ENCODE peak calls at places on chromosomes 11 and 22, in four cellular contexts. T, J, L and M are unnamed samples.
A peak's percentile ranks its signal among the peaks of the same experiment; 100 is the strongest.

GRCh38 chr11:3134218-3134621 is 30.9 kb downstream of the OSBPL5 start:
- DNase-seq in T (no peak), J (no peak), L (no peak), M (peak; percentile 65)

GRCh38 chr11:109772846-109773400 is 320.3 kb upstream of the ZC3H12C start:
- DNase-seq in T (no peak), J (no peak), L (no peak), M (no peak)

GRCh38 chr11:36500315-36500721 is 9.8 kb downstream of the TRAF6 start:
- DNase-seq in T (no peak), J (no peak), L (no peak), M (no peak)

GRCh38 chr11:78040691-78041379 is 17.8 kb upstream of the KCTD14 start:
- DNase-seq in T (no peak), J (peak; percentile 17), L (no peak), M (no peak)

GRCh38 chr11:3861698-3862097 is 6.2 kb downstream of the STIM1 start:
- DNase-seq in T (no peak), J (peak; percentile 54), L (no peak), M (no peak)

GRCh38 chr22:31952459-31952858 is 8.1 kb downstream of the YWHAH start:
- DNase-seq in T (no peak), J (no peak), L (no peak), M (no peak)

GRCh38 chr22:17057959-17058814 is 26.6 kb upstream of the IL17RA start:
- DNase-seq in T (peak; percentile 63), J (peak; percentile 47), L (peak; percentile 45), M (no peak)

GRCh38 chr11:134046681-134047449 is 22.0 kb upstream of the JAM3 start:
- DNase-seq in T (no peak), J (no peak), L (no peak), M (peak; percentile 59)

GRCh38 chr11:114291381-114291780 is 4.8 kb upstream of the NNMT start:
- DNase-seq in T (peak; percentile 45), J (no peak), L (no peak), M (no peak)

GRCh38 chr22:36326178-36327161 is 61.3 kb downstream of the MYH9 start:
- DNase-seq in T (no peak), J (no peak), L (no peak), M (no peak)

GRCh38 chr11:93051181-93051580 is 81.7 kb downstream of the MTNR1B start:
- DNase-seq in T (no peak), J (no peak), L (no peak), M (no peak)

GRCh38 chr11:73240190-73240781 is 22.2 kb downstream of the P2RY2 start:
- DNase-seq in T (peak; percentile 43), J (no peak), L (no peak), M (peak; percentile 93)

GRCh38 chr11:70537576-70538571 is 139.5 kb downstream of the CTTN start:
- DNase-seq in T (no peak), J (no peak), L (no peak), M (peak; percentile 65)

GRCh38 chr11:3159296-3160190 is 5.6 kb downstream of the OSBPL5 start:
- DNase-seq in T (no peak), J (no peak), L (no peak), M (peak; percentile 66)

GRCh38 chr11:45852712-45853101 is 5.4 kb downstream of the CRY2 start:
- DNase-seq in T (peak; percentile 63), J (no peak), L (no peak), M (no peak)

GRCh38 chr22:40401532-40401931 is 31.1 kb downstream of the SGSM3 start:
- DNase-seq in T (peak; percentile 33), J (peak; percentile 77), L (no peak), M (no peak)

GRCh38 chr11:84993386-84993785 is 633.8 kb downstream of the DLG2 start:
- DNase-seq in T (no peak), J (no peak), L (peak; percentile 1), M (no peak)

GRCh38 chr11:12827929-12828812 is 153.9 kb downstream of the TEAD1 start:
- DNase-seq in T (peak; percentile 78), J (no peak), L (no peak), M (no peak)

GRCh38 chr11:75598900-75599299 is 36.8 kb downstream of the SERPINH1 start:
- DNase-seq in T (no peak), J (no peak), L (no peak), M (no peak)

GRCh38 chr11:72864692-72865655 is 50.8 kb downstream of the ATG16L2 start:
- DNase-seq in T (no peak), J (no peak), L (no peak), M (no peak)

GRCh38 chr11:128725630-128726461 is 32.0 kb downstream of the FLI1 start:
- DNase-seq in T (no peak), J (peak; percentile 91), L (no peak), M (peak; percentile 56)

GRCh38 chr22:50074551-50075042 is 10.6 kb downstream of the MLC1 start:
- DNase-seq in T (no peak), J (no peak), L (no peak), M (peak; percentile 62)

GRCh38 chr11:128457874-128458273 is 129.5 kb downstream of the ETS1 start:
- DNase-seq in T (no peak), J (peak; percentile 6), L (no peak), M (no peak)

GRCh38 chr11:75160880-75161279 is 10.0 kb downstream of the SLCO2B1 start:
- DNase-seq in T (no peak), J (no peak), L (no peak), M (no peak)

GRCh38 chr11:83827940-83828554 is 541.9 kb upstream of the CCDC90B start:
- DNase-seq in T (no peak), J (peak; percentile 13), L (peak; percentile 18), M (no peak)

GRCh38 chr11:32870676-32871075 is 21.9 kb upstream of the QSER1 start:
- DNase-seq in T (peak; percentile 50), J (peak; percentile 51), L (no peak), M (no peak)

GRCh38 chr11:68146704-68147474 is 25.7 kb upstream of the CHKA start:
- DNase-seq in T (peak; percentile 93), J (no peak), L (no peak), M (no peak)

GRCh38 chr11:22732588-22732987 is 66.2 kb downstream of the GAS2 start:
- DNase-seq in T (no peak), J (no peak), L (no peak), M (no peak)

GRCh38 chr11:71991494-71991893 is 7.2 kb upstream of the IL18BP start:
- DNase-seq in T (peak; percentile 11), J (no peak), L (no peak), M (no peak)

GRCh38 chr11:11691296-11692141 is 69.7 kb upstream of the GALNT18 start:
- DNase-seq in T (no peak), J (no peak), L (no peak), M (no peak)

GRCh38 chr11:47394322-47395224 is 13.8 kb upstream of the SLC39A13 start:
- DNase-seq in T (peak; percentile 73), J (peak; percentile 89), L (no peak), M (peak; percentile 84)

GRCh38 chr11:45736424-45736823 is 68.5 kb upstream of the SLC35C1 start:
- DNase-seq in T (peak; percentile 79), J (no peak), L (no peak), M (no peak)

DNA sequence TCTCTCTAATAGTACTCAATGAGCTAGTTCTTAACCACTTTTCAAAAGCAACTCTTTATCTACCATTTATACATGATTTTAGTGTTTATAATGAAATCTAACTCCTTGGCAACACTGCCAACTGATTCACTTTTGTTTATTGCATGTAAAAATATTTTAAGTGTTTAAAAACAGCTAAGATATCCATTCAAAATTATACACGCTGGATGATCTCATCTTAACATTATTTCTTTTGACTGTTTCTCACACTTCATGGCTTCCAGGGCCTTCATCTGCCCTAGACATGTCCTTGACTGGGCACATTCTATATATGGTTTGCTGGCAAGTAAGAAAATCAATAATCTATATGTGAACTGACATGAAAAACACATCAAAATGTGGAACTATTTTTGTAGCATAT is 414.6 kb upstream of the LUZP2 start:
- DNase-seq in T (no peak), J (no peak), L (no peak), M (no peak)
- H3K4me3 ChIP-seq in T (no peak overlapping the region), J (no peak overlapping the region), L (no peak overlapping the region), M (no peak overlapping the region)

DNA sequence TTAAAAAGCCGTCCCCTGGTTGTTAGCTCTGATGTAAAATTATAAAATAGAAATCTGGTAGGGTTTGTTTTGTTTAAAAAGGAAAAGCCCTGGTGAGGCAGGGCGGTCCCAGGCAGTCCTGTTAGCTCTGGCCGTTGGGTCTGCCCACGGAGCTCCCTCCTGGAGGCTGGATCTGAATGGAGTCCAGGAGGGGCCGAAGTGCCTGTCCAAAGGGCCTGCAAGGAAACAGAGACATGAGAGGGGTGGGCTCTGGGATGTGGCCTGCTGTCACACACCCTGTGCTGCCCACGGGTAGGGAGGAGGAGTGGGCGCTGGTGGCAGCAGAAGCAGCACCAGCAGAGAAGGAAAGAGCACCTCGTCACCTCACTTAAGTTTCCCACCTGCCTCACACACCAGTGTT is 11.3 kb upstream of the PMM1 start:
- DNase-seq in T (no peak), J (no peak), L (no peak), M (no peak)
- H3K36me3 ChIP-seq in T (peaks cover 10% of the 10 kb centered on the region), J (peaks cover 31% of the 10 kb centered on the region), L (peaks cover 6% of the 10 kb centered on the region), M (peaks cover 7% of the 10 kb centered on the region)

GRCh38 chr22:42895541-42895981 is 38.5 kb upstream of the ARFGAP3 start:
- DNase-seq in T (no peak), J (no peak), L (no peak), M (no peak)
- H3K4me3 ChIP-seq in T (no peak overlapping the region), J (no peak overlapping the region), L (no peak overlapping the region), M (no peak overlapping the region)

GRCh38 chr22:45208696-45208992 is 32.0 kb downstream of the KIAA0930 start:
- DNase-seq in T (no peak), J (no peak), L (no peak), M (no peak)

GRCh38 chr22:45206233-45206632 is 34.5 kb downstream of the KIAA0930 start:
- DNase-seq in T (no peak), J (no peak), L (no peak), M (no peak)

GRCh38 chr22:45207981-45208664 is 32.6 kb downstream of the KIAA0930 start:
- DNase-seq in T (no peak), J (no peak), L (no peak), M (peak; percentile 61)

GRCh38 chr22:45208993-45209838 is 31.5 kb downstream of the KIAA0930 start:
- DNase-seq in T (no peak), J (no peak), L (no peak), M (peak; percentile 55)

GRCh38 chr22:45207533-45207932 is 33.2 kb downstream of the KIAA0930 start:
- DNase-seq in T (no peak), J (no peak), L (no peak), M (no peak)
- H3K36me3 ChIP-seq in T (peaks cover 12% of the 10 kb centered on the region), J (peaks cover 2% of the 10 kb centered on the region), L (peaks cover 3% of the 10 kb centered on the region), M (no peaks in the 10 kb centered on the region)

GRCh38 chr11:59706518-59707285 is 6.9 kb downstream of the OR10V1 start:
- DNase-seq in T (no peak), J (no peak), L (peak; percentile 50), M (no peak)
- H3K4me3 ChIP-seq in T (no peak overlapping the region), J (no peak overlapping the region), L (peak overlapping the region; percentile 29), M (no peak overlapping the region)

GRCh38 chr11:65410936-65411680 is 11.5 kb upstream of the NEAT1 start:
- DNase-seq in T (peak; percentile 49), J (no peak), L (no peak), M (peak; percentile 66)
- H3K36me3 ChIP-seq in T (peaks cover 13% of the 10 kb centered on the region), J (peaks cover 45% of the 10 kb centered on the region), L (peaks cover 20% of the 10 kb centered on the region), M (peaks cover 10% of the 10 kb centered on the region)

GRCh38 chr22:46057762-46058420 is 80.9 kb upstream of the WNT7B start:
- DNase-seq in T (peak; percentile 50), J (peak; percentile 82), L (no peak), M (peak; percentile 76)
- H3K4me3 ChIP-seq in T (no peak overlapping the region), J (peak overlapping the region; percentile 69), L (no peak overlapping the region), M (peak overlapping the region; percentile 37)